ENCODE peak calls at places on chromosome 11, in eight cellular contexts. One of them, this sample, is unnamed.

GRCh38 chr11:82750643-82751139 is 17.0 kb upstream of the FAM181B start:
- DNase-seq in activated naive CD4-positive, alpha-beta T cell treated with anti-CD3 and anti-CD28 coated beads, Interleukin-2, amount 10 ng/mL, durations not matched to agents 7 days and 5 days: peak; percentile 60
- DNase-seq in AG10803: no peak
- DNase-seq in NCI-H1105 treated with DMSO at 0.1 percent for 48 hours: no peak
- DNase-seq in ovary: no peak
- DNase-seq in colonic mucosa: no peak
- DNase-seq in ACHN: no peak
- DNase-seq in occipital lobe: no peak
- DNase-seq in this sample: no peak

GRCh38 chr11:2136209-2136951 is 2.8 kb downstream of the IGF2 start:
- DNase-seq in activated naive CD4-positive, alpha-beta T cell treated with anti-CD3 and anti-CD28 coated beads, Interleukin-2, amount 10 ng/mL, durations not matched to agents 7 days and 5 days: no peak
- DNase-seq in AG10803: no peak
- DNase-seq in colonic mucosa: no peak
- DNase-seq in occipital lobe: no peak
- DNase-seq in NCI-H1105 treated with DMSO at 0.1 percent for 48 hours: no peak
- DNase-seq in ACHN: no peak
- DNase-seq in ovary: no peak
- DNase-seq in this sample: no peak

GRCh38 chr11:125356736-125357292 is 139.3 kb downstream of the FEZ1 start:
- DNase-seq in occipital lobe: no peak
- DNase-seq in colonic mucosa: no peak
- DNase-seq in ovary: no peak
- DNase-seq in ACHN: no peak
- DNase-seq in NCI-H1105 treated with DMSO at 0.1 percent for 48 hours: no peak
- DNase-seq in AG10803: no peak
- DNase-seq in activated naive CD4-positive, alpha-beta T cell treated with anti-CD3 and anti-CD28 coated beads, Interleukin-2, amount 10 ng/mL, durations not matched to agents 7 days and 5 days: no peak
- DNase-seq in this sample: no peak

GRCh38 chr11:67044496-67044895 is 12.2 kb upstream of the RHOD start:
- DNase-seq in NCI-H1105 treated with DMSO at 0.1 percent for 48 hours: no peak
- DNase-seq in colonic mucosa: no peak
- DNase-seq in occipital lobe: no peak
- DNase-seq in ACHN: no peak
- DNase-seq in ovary: no peak
- DNase-seq in AG10803: no peak
- DNase-seq in activated naive CD4-positive, alpha-beta T cell treated with anti-CD3 and anti-CD28 coated beads, Interleukin-2, amount 10 ng/mL, durations not matched to agents 7 days and 5 days: no peak
- DNase-seq in this sample: no peak

GRCh38 chr11:11279956-11280689 is 72.9 kb downstream of the CSNK2A3 start:
- DNase-seq in ACHN: no peak
- DNase-seq in activated naive CD4-positive, alpha-beta T cell treated with anti-CD3 and anti-CD28 coated beads, Interleukin-2, amount 10 ng/mL, durations not matched to agents 7 days and 5 days: no peak
- DNase-seq in ovary: no peak
- DNase-seq in occipital lobe: no peak
- DNase-seq in colonic mucosa: no peak
- DNase-seq in NCI-H1105 treated with DMSO at 0.1 percent for 48 hours: no peak
- DNase-seq in AG10803: no peak
- DNase-seq in this sample: no peak

GRCh38 chr11:93169950-93170561 is 27.7 kb downstream of the SLC36A4 start:
- DNase-seq in ACHN: peak; percentile 40
- DNase-seq in activated naive CD4-positive, alpha-beta T cell treated with anti-CD3 and anti-CD28 coated beads, Interleukin-2, amount 10 ng/mL, durations not matched to agents 7 days and 5 days: no peak
- DNase-seq in occipital lobe: no peak
- DNase-seq in AG10803: peak; percentile 12
- DNase-seq in ovary: no peak
- DNase-seq in NCI-H1105 treated with DMSO at 0.1 percent for 48 hours: peak; percentile 38
- DNase-seq in colonic mucosa: no peak
- DNase-seq in this sample: no peak

GRCh38 chr11:12088047-12088481 is 22.3 kb upstream of the MICAL2 start:
- DNase-seq in ovary: no peak
- DNase-seq in NCI-H1105 treated with DMSO at 0.1 percent for 48 hours: no peak
- DNase-seq in ACHN: peak; percentile 60
- DNase-seq in occipital lobe: no peak
- DNase-seq in activated naive CD4-positive, alpha-beta T cell treated with anti-CD3 and anti-CD28 coated beads, Interleukin-2, amount 10 ng/mL, durations not matched to agents 7 days and 5 days: peak; percentile 40
- DNase-seq in AG10803: peak; percentile 92
- DNase-seq in colonic mucosa: peak; percentile 82
- DNase-seq in this sample: no peak

GRCh38 chr11:117454564-117454917 is 126.9 kb downstream of the CEP164 start:
- DNase-seq in ACHN: no peak
- DNase-seq in NCI-H1105 treated with DMSO at 0.1 percent for 48 hours: no peak
- DNase-seq in activated naive CD4-positive, alpha-beta T cell treated with anti-CD3 and anti-CD28 coated beads, Interleukin-2, amount 10 ng/mL, durations not matched to agents 7 days and 5 days: no peak
- DNase-seq in occipital lobe: no peak
- DNase-seq in ovary: no peak
- DNase-seq in colonic mucosa: no peak
- DNase-seq in AG10803: no peak
- DNase-seq in this sample: no peak

GRCh38 chr11:70546179-70546940 is 148.0 kb downstream of the CTTN start:
- DNase-seq in occipital lobe: no peak
- DNase-seq in ovary: no peak
- DNase-seq in ACHN: no peak
- DNase-seq in colonic mucosa: no peak
- DNase-seq in NCI-H1105 treated with DMSO at 0.1 percent for 48 hours: no peak
- DNase-seq in AG10803: no peak
- DNase-seq in activated naive CD4-positive, alpha-beta T cell treated with anti-CD3 and anti-CD28 coated beads, Interleukin-2, amount 10 ng/mL, durations not matched to agents 7 days and 5 days: no peak
- DNase-seq in this sample: no peak

GRCh38 chr11:69105431-69106123 is 50.2 kb upstream of the SMIM38 start:
- DNase-seq in ovary: no peak
- DNase-seq in AG10803: no peak
- DNase-seq in occipital lobe: no peak
- DNase-seq in ACHN: no peak
- DNase-seq in NCI-H1105 treated with DMSO at 0.1 percent for 48 hours: peak; percentile 6
- DNase-seq in activated naive CD4-positive, alpha-beta T cell treated with anti-CD3 and anti-CD28 coated beads, Interleukin-2, amount 10 ng/mL, durations not matched to agents 7 days and 5 days: no peak
- DNase-seq in colonic mucosa: no peak
- DNase-seq in this sample: no peak

GRCh38 chr11:7775689-7776088 is 21.1 kb downstream of the OR5P2 start:
- DNase-seq in colonic mucosa: no peak
- DNase-seq in ACHN: no peak
- DNase-seq in NCI-H1105 treated with DMSO at 0.1 percent for 48 hours: no peak
- DNase-seq in activated naive CD4-positive, alpha-beta T cell treated with anti-CD3 and anti-CD28 coated beads, Interleukin-2, amount 10 ng/mL, durations not matched to agents 7 days and 5 days: no peak
- DNase-seq in occipital lobe: no peak
- DNase-seq in ovary: no peak
- DNase-seq in AG10803: no peak
- DNase-seq in this sample: no peak

GRCh38 chr11:32381149-32381548 is 54.2 kb downstream of the WT1 start:
- DNase-seq in ACHN: no peak
- DNase-seq in colonic mucosa: no peak
- DNase-seq in AG10803: no peak
- DNase-seq in NCI-H1105 treated with DMSO at 0.1 percent for 48 hours: no peak
- DNase-seq in activated naive CD4-positive, alpha-beta T cell treated with anti-CD3 and anti-CD28 coated beads, Interleukin-2, amount 10 ng/mL, durations not matched to agents 7 days and 5 days: no peak
- DNase-seq in ovary: no peak
- DNase-seq in occipital lobe: no peak
- DNase-seq in this sample: no peak

GRCh38 chr11:72643547-72643946 is 30.7 kb downstream of the PDE2A start:
- DNase-seq in ACHN: peak; percentile 69
- DNase-seq in NCI-H1105 treated with DMSO at 0.1 percent for 48 hours: peak; percentile 20
- DNase-seq in occipital lobe: peak; percentile 75
- DNase-seq in colonic mucosa: no peak
- DNase-seq in ovary: no peak
- DNase-seq in activated naive CD4-positive, alpha-beta T cell treated with anti-CD3 and anti-CD28 coated beads, Interleukin-2, amount 10 ng/mL, durations not matched to agents 7 days and 5 days: no peak
- DNase-seq in AG10803: peak; percentile 12
- DNase-seq in this sample: no peak

GRCh38 chr11:115886111-115886733 is 382.0 kb upstream of the CADM1 start:
- DNase-seq in NCI-H1105 treated with DMSO at 0.1 percent for 48 hours: no peak
- DNase-seq in ovary: no peak
- DNase-seq in occipital lobe: no peak
- DNase-seq in activated naive CD4-positive, alpha-beta T cell treated with anti-CD3 and anti-CD28 coated beads, Interleukin-2, amount 10 ng/mL, durations not matched to agents 7 days and 5 days: no peak
- DNase-seq in colonic mucosa: no peak
- DNase-seq in ACHN: no peak
- DNase-seq in AG10803: no peak
- DNase-seq in this sample: peak; percentile 44

GRCh38 chr11:82718841-82719240 is 14.8 kb downstream of the FAM181B start:
- DNase-seq in ACHN: no peak
- DNase-seq in ovary: no peak
- DNase-seq in colonic mucosa: no peak
- DNase-seq in AG10803: no peak
- DNase-seq in activated naive CD4-positive, alpha-beta T cell treated with anti-CD3 and anti-CD28 coated beads, Interleukin-2, amount 10 ng/mL, durations not matched to agents 7 days and 5 days: no peak
- DNase-seq in NCI-H1105 treated with DMSO at 0.1 percent for 48 hours: no peak
- DNase-seq in occipital lobe: no peak
- DNase-seq in this sample: no peak

GRCh38 chr11:3865388-3866193 is 10.1 kb downstream of the STIM1 start:
- DNase-seq in occipital lobe: no peak
- DNase-seq in NCI-H1105 treated with DMSO at 0.1 percent for 48 hours: no peak
- DNase-seq in ovary: no peak
- DNase-seq in colonic mucosa: no peak
- DNase-seq in AG10803: peak; percentile 76
- DNase-seq in ACHN: peak; percentile 62
- DNase-seq in activated naive CD4-positive, alpha-beta T cell treated with anti-CD3 and anti-CD28 coated beads, Interleukin-2, amount 10 ng/mL, durations not matched to agents 7 days and 5 days: peak; percentile 22
- DNase-seq in this sample: no peak

GRCh38 chr11:107591098-107591445 is at the start of gene ELMOD1:
- DNase-seq in activated naive CD4-positive, alpha-beta T cell treated with anti-CD3 and anti-CD28 coated beads, Interleukin-2, amount 10 ng/mL, durations not matched to agents 7 days and 5 days: peak; percentile 56
- DNase-seq in AG10803: peak; percentile 40
- DNase-seq in NCI-H1105 treated with DMSO at 0.1 percent for 48 hours: peak; percentile 47
- DNase-seq in colonic mucosa: peak; percentile 29
- DNase-seq in occipital lobe: peak; percentile 65
- DNase-seq in ACHN: peak; percentile 53
- DNase-seq in ovary: peak; percentile 30
- DNase-seq in this sample: peak; percentile 26

GRCh38 chr11:77039491-77040400 is 5.5 kb downstream of the B3GNT6 start:
- DNase-seq in NCI-H1105 treated with DMSO at 0.1 percent for 48 hours: no peak
- DNase-seq in ovary: no peak
- DNase-seq in occipital lobe: no peak
- DNase-seq in ACHN: peak; percentile 42
- DNase-seq in colonic mucosa: peak; percentile 73
- DNase-seq in AG10803: peak; percentile 32
- DNase-seq in activated naive CD4-positive, alpha-beta T cell treated with anti-CD3 and anti-CD28 coated beads, Interleukin-2, amount 10 ng/mL, durations not matched to agents 7 days and 5 days: peak; percentile 57
- DNase-seq in this sample: no peak

GRCh38 chr11:46554205-46555162 is 39.3 kb downstream of the AMBRA1 start:
- DNase-seq in AG10803: peak; percentile 82
- DNase-seq in ACHN: peak; percentile 82
- DNase-seq in ovary: no peak
- DNase-seq in occipital lobe: no peak
- DNase-seq in NCI-H1105 treated with DMSO at 0.1 percent for 48 hours: no peak
- DNase-seq in activated naive CD4-positive, alpha-beta T cell treated with anti-CD3 and anti-CD28 coated beads, Interleukin-2, amount 10 ng/mL, durations not matched to agents 7 days and 5 days: no peak
- DNase-seq in colonic mucosa: no peak
- DNase-seq in this sample: no peak

This sample was measured in NCI-H187.